ENCODE peak calls at places on chromosomes 5 and 9, in nine cellular contexts. One of them, this sample, is unnamed.

GRCh38 chr9:104682642-104683041 is 11.7 kb upstream of the OR13D1 start:
- DNase-seq in fibroblast of lung: peak
- DNase-seq in mammary epithelial cell: peak
- DNase-seq in neural progenitor cell: peak
- DNase-seq in OCI-LY7: peak
- DNase-seq in astrocyte: peak
- DNase-seq in MM.1S: peak
- DNase-seq in endothelial cell of umbilical vein: peak
- DNase-seq in GM23248: peak
- DNase-seq in this sample: peak

GRCh38 chr5:53603009-53603687 is 42.7 kb downstream of the NDUFS4 start:
- DNase-seq in GM23248: peak
- DNase-seq in astrocyte: peak
- DNase-seq in fibroblast of lung: peak
- DNase-seq in endothelial cell of umbilical vein: no peak
- DNase-seq in OCI-LY7: no peak
- DNase-seq in neural progenitor cell: no peak
- DNase-seq in MM.1S: no peak
- DNase-seq in mammary epithelial cell: no peak
- DNase-seq in this sample: no peak

GRCh38 chr5:95283022-95283615 is 1.8 kb downstream of the MCTP1 start:
- DNase-seq in GM23248: no peak
- DNase-seq in endothelial cell of umbilical vein: peak
- DNase-seq in astrocyte: no peak
- DNase-seq in OCI-LY7: no peak
- DNase-seq in neural progenitor cell: peak
- DNase-seq in MM.1S: no peak
- DNase-seq in fibroblast of lung: no peak
- DNase-seq in mammary epithelial cell: peak
- DNase-seq in this sample: no peak

GRCh38 chr5:45696206-45696836 is at the start of gene HCN1:
- DNase-seq in mammary epithelial cell: peak
- DNase-seq in OCI-LY7: no peak
- DNase-seq in endothelial cell of umbilical vein: peak
- DNase-seq in GM23248: peak
- DNase-seq in astrocyte: peak
- DNase-seq in neural progenitor cell: peak
- DNase-seq in fibroblast of lung: peak
- DNase-seq in MM.1S: peak
- DNase-seq in this sample: no peak

GRCh38 chr5:92560698-92561361 is 1020.2 kb downstream of the NR2F1-AS1 start:
- DNase-seq in MM.1S: no peak
- DNase-seq in endothelial cell of umbilical vein: no peak
- DNase-seq in mammary epithelial cell: no peak
- DNase-seq in fibroblast of lung: peak
- DNase-seq in neural progenitor cell: no peak
- DNase-seq in OCI-LY7: no peak
- DNase-seq in astrocyte: peak
- DNase-seq in GM23248: peak
- DNase-seq in this sample: no peak

GRCh38 chr9:133575673-133576590 is 33.3 kb downstream of the FAM163B start:
- DNase-seq in OCI-LY7: no peak
- DNase-seq in MM.1S: no peak
- DNase-seq in mammary epithelial cell: no peak
- DNase-seq in GM23248: no peak
- DNase-seq in fibroblast of lung: no peak
- DNase-seq in endothelial cell of umbilical vein: no peak
- DNase-seq in astrocyte: no peak
- DNase-seq in neural progenitor cell: no peak
- DNase-seq in this sample: no peak

GRCh38 chr5:139565411-139566305 is 4.5 kb downstream of the UBE2D2 start:
- DNase-seq in GM23248: no peak
- DNase-seq in neural progenitor cell: no peak
- DNase-seq in astrocyte: peak
- DNase-seq in OCI-LY7: peak
- DNase-seq in MM.1S: peak
- DNase-seq in fibroblast of lung: peak
- DNase-seq in endothelial cell of umbilical vein: peak
- DNase-seq in mammary epithelial cell: no peak
- DNase-seq in this sample: peak

GRCh38 chr9:31272456-31273295 is 1111.8 kb upstream of the ACO1 start:
- DNase-seq in astrocyte: no peak
- DNase-seq in endothelial cell of umbilical vein: no peak
- DNase-seq in neural progenitor cell: no peak
- DNase-seq in OCI-LY7: no peak
- DNase-seq in fibroblast of lung: no peak
- DNase-seq in MM.1S: no peak
- DNase-seq in GM23248: no peak
- DNase-seq in mammary epithelial cell: peak
- DNase-seq in this sample: no peak

GRCh38 chr5:43895876-43896275 is 292.9 kb downstream of the NNT start:
- DNase-seq in neural progenitor cell: no peak
- DNase-seq in MM.1S: no peak
- DNase-seq in fibroblast of lung: no peak
- DNase-seq in endothelial cell of umbilical vein: no peak
- DNase-seq in OCI-LY7: no peak
- DNase-seq in GM23248: no peak
- DNase-seq in astrocyte: no peak
- DNase-seq in mammary epithelial cell: no peak
- DNase-seq in this sample: no peak

GRCh38 chr5:172502969-172503368 is 48.6 kb upstream of the SH3PXD2B start:
- DNase-seq in GM23248: no peak
- DNase-seq in OCI-LY7: peak
- DNase-seq in neural progenitor cell: peak
- DNase-seq in mammary epithelial cell: no peak
- DNase-seq in endothelial cell of umbilical vein: no peak
- DNase-seq in MM.1S: no peak
- DNase-seq in astrocyte: no peak
- DNase-seq in fibroblast of lung: peak
- DNase-seq in this sample: peak

DNA sequence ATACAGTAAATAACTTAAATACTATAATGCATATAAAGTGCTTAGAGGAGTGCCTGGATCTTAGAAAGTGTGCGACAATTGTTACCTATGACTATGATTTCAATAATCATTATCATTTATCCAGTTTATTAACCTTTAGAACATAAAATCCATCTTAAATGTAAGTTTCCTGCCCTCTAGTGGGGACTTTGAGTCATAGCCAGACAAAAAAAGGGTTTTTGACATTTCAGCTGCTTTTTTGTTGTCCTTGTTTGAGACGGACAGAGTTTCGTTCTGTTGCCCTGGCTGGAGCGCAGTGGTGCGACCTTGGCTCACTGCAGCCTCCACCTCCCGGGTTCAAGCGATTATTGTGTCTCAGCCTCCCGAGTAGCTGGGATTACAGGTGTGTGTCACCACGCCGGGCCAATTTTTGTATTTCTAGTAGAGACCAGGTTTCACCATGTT is 9.7 kb upstream of the C9orf152 start:
- DNase-seq in mammary epithelial cell: peak
- DNase-seq in endothelial cell of umbilical vein: peak
- DNase-seq in fibroblast of lung: peak
- DNase-seq in GM23248: peak
- DNase-seq in OCI-LY7: peak
- DNase-seq in astrocyte: peak
- DNase-seq in neural progenitor cell: peak
- DNase-seq in MM.1S: peak
- DNase-seq in this sample: peak
- H3K4me3 ChIP-seq in mammary epithelial cell: no peak
- H3K4me3 ChIP-seq in endothelial cell of umbilical vein: no peak
- H3K4me3 ChIP-seq in fibroblast of lung: no peak
- H3K4me3 ChIP-seq in GM23248: no peak
- H3K4me3 ChIP-seq in OCI-LY7: no peak
- H3K4me3 ChIP-seq in astrocyte: no peak
- H3K4me3 ChIP-seq in neural progenitor cell: no peak
- H3K4me3 ChIP-seq in MM.1S: no peak
- H3K4me3 ChIP-seq in this sample: no peak

GRCh38 chr9:84617415-84617814 is 52.1 kb upstream of the NTRK2 start:
- DNase-seq in MM.1S: no peak
- DNase-seq in GM23248: no peak
- DNase-seq in mammary epithelial cell: no peak
- DNase-seq in endothelial cell of umbilical vein: no peak
- DNase-seq in astrocyte: no peak
- DNase-seq in fibroblast of lung: no peak
- DNase-seq in OCI-LY7: no peak
- DNase-seq in neural progenitor cell: no peak
- DNase-seq in this sample: no peak
- H2AFZ ChIP-seq in MM.1S: no peak
- H2AFZ ChIP-seq in GM23248: no peak
- H2AFZ ChIP-seq in mammary epithelial cell: no peak
- H2AFZ ChIP-seq in endothelial cell of umbilical vein: no peak
- H2AFZ ChIP-seq in astrocyte: no peak
- H2AFZ ChIP-seq in fibroblast of lung: no peak
- H2AFZ ChIP-seq in OCI-LY7: no peak
- H2AFZ ChIP-seq in neural progenitor cell: peak
- H2AFZ ChIP-seq in this sample: no peak

GRCh38 chr5:1166370-1166769 is 35.0 kb upstream of the SLC6A19 start:
- DNase-seq in endothelial cell of umbilical vein: no peak
- DNase-seq in neural progenitor cell: no peak
- DNase-seq in mammary epithelial cell: no peak
- DNase-seq in astrocyte: no peak
- DNase-seq in fibroblast of lung: no peak
- DNase-seq in GM23248: no peak
- DNase-seq in OCI-LY7: no peak
- DNase-seq in MM.1S: no peak
- DNase-seq in this sample: no peak

GRCh38 chr5:1163366-1163765 is 38.0 kb upstream of the SLC6A19 start:
- DNase-seq in endothelial cell of umbilical vein: no peak
- DNase-seq in GM23248: no peak
- DNase-seq in MM.1S: no peak
- DNase-seq in neural progenitor cell: no peak
- DNase-seq in mammary epithelial cell: no peak
- DNase-seq in astrocyte: no peak
- DNase-seq in fibroblast of lung: no peak
- DNase-seq in OCI-LY7: no peak
- DNase-seq in this sample: no peak

GRCh38 chr5:1165864-1166263 is 35.5 kb upstream of the SLC6A19 start:
- DNase-seq in endothelial cell of umbilical vein: no peak
- DNase-seq in neural progenitor cell: no peak
- DNase-seq in astrocyte: no peak
- DNase-seq in mammary epithelial cell: no peak
- DNase-seq in GM23248: no peak
- DNase-seq in OCI-LY7: no peak
- DNase-seq in MM.1S: no peak
- DNase-seq in fibroblast of lung: no peak
- DNase-seq in this sample: no peak

GRCh38 chr5:1163879-1164278 is 37.5 kb upstream of the SLC6A19 start:
- DNase-seq in MM.1S: no peak
- DNase-seq in mammary epithelial cell: no peak
- DNase-seq in neural progenitor cell: no peak
- DNase-seq in OCI-LY7: no peak
- DNase-seq in astrocyte: no peak
- DNase-seq in fibroblast of lung: no peak
- DNase-seq in endothelial cell of umbilical vein: no peak
- DNase-seq in GM23248: no peak
- DNase-seq in this sample: no peak

DNA sequence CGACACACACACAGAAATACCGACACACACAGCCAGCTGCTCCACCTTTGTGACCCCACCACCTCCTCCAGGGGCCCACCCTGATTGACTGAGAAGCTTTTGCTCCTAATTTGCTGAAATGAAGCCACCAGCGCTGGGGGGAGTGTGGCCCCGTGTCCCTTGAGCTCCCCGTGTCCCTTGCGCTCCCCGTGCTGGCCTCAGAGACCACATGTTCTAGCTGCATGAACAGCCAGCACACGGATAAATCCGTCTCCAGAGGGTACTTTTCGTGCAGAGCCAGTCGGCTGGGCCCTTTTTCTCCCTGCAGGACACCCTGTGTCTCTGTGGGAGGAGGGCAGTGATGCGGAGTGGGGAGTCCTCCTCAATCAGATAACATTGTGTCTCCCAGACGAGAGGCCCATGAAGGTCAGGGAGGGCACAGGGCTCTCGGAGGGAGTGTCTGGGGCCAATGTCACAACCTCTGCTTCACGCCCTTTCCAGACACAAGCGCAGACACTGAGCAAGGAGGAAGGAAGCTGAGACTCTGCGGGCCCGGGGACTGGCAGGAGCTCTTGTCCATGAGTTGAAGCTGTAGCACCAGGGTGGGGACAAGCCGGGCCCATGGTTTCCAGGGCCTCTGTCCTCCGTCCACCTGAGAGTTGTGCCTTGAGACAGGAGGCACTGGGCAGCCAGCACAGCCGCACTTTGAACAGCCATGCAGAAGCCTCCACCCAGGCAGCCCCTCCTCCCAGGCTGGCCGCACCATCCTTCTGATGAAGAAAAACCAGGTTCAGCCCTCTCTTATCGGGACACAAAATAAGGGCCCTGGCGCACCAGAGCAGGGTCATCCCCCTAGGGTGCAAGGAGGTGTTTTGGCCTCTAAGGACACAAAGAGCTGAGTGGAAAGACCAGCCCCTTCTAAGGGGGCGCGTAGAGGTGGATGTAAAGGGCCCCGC is 36.4 kb upstream of the SLC6A19 start:
- DNase-seq in astrocyte: no peak
- DNase-seq in fibroblast of lung: no peak
- DNase-seq in neural progenitor cell: no peak
- DNase-seq in MM.1S: no peak
- DNase-seq in OCI-LY7: no peak
- DNase-seq in mammary epithelial cell: no peak
- DNase-seq in endothelial cell of umbilical vein: no peak
- DNase-seq in GM23248: no peak
- DNase-seq in this sample: no peak
- H3K27ac ChIP-seq in astrocyte: no peak
- H3K27ac ChIP-seq in fibroblast of lung: no peak
- H3K27ac ChIP-seq in neural progenitor cell: no peak
- H3K27ac ChIP-seq in MM.1S: no peak
- H3K27ac ChIP-seq in OCI-LY7: no peak
- H3K27ac ChIP-seq in mammary epithelial cell: no peak
- H3K27ac ChIP-seq in endothelial cell of umbilical vein: no peak
- H3K27ac ChIP-seq in GM23248: no peak
- H3K27ac ChIP-seq in this sample: no peak

GRCh38 chr9:35907732-35908483 is 1.4 kb upstream of the SPAAR start:
- DNase-seq in GM23248: peak
- DNase-seq in fibroblast of lung: peak
- DNase-seq in endothelial cell of umbilical vein: peak
- DNase-seq in neural progenitor cell: peak
- DNase-seq in MM.1S: no peak
- DNase-seq in mammary epithelial cell: peak
- DNase-seq in OCI-LY7: no peak
- DNase-seq in astrocyte: peak
- DNase-seq in this sample: no peak

GRCh38 chr9:35909687-35910612 is 660 bp downstream of the SPAAR start:
- DNase-seq in fibroblast of lung: no peak
- DNase-seq in MM.1S: no peak
- DNase-seq in OCI-LY7: no peak
- DNase-seq in mammary epithelial cell: no peak
- DNase-seq in endothelial cell of umbilical vein: no peak
- DNase-seq in GM23248: no peak
- DNase-seq in astrocyte: no peak
- DNase-seq in neural progenitor cell: no peak
- DNase-seq in this sample: no peak

GRCh38 chr9:35908484-35909125 is 685 bp upstream of the SPAAR start:
- DNase-seq in GM23248: peak
- DNase-seq in MM.1S: no peak
- DNase-seq in OCI-LY7: no peak
- DNase-seq in mammary epithelial cell: no peak
- DNase-seq in endothelial cell of umbilical vein: no peak
- DNase-seq in neural progenitor cell: no peak
- DNase-seq in astrocyte: no peak
- DNase-seq in fibroblast of lung: no peak
- DNase-seq in this sample: no peak

GRCh38 chr9:35910613-35911488 is 1.6 kb downstream of the SPAAR start:
- DNase-seq in MM.1S: peak
- DNase-seq in endothelial cell of umbilical vein: peak
- DNase-seq in mammary epithelial cell: peak
- DNase-seq in fibroblast of lung: peak
- DNase-seq in neural progenitor cell: peak
- DNase-seq in GM23248: peak
- DNase-seq in astrocyte: peak
- DNase-seq in OCI-LY7: peak
- DNase-seq in this sample: peak

GRCh38 chr9:35909274-35909673 is at the start of gene SPAAR:
- DNase-seq in endothelial cell of umbilical vein: peak
- DNase-seq in GM23248: no peak
- DNase-seq in neural progenitor cell: no peak
- DNase-seq in mammary epithelial cell: no peak
- DNase-seq in OCI-LY7: no peak
- DNase-seq in fibroblast of lung: no peak
- DNase-seq in astrocyte: no peak
- DNase-seq in MM.1S: no peak
- DNase-seq in this sample: no peak
- H3K4me3 ChIP-seq in endothelial cell of umbilical vein: no peak
- H3K4me3 ChIP-seq in GM23248: peak
- H3K4me3 ChIP-seq in neural progenitor cell: no peak
- H3K4me3 ChIP-seq in mammary epithelial cell: no peak
- H3K4me3 ChIP-seq in OCI-LY7: no peak
- H3K4me3 ChIP-seq in fibroblast of lung: no peak
- H3K4me3 ChIP-seq in astrocyte: peak
- H3K4me3 ChIP-seq in MM.1S: no peak
- H3K4me3 ChIP-seq in this sample: no peak

This sample was measured in Karpas-422.